ENCODE peak calls at places on chromosomes 7 and 10, in eight cellular contexts. L, A, X, U, V, D, T and R are unnamed samples. For H3K9me3 and H3K4me1, the result is how much of the 10 kb centered on the place peaks cover.

GRCh38 chr10:129881641-129882040 is 82.4 kb downstream of the EBF3 start:
- DNase-seq in U (no peak), L (no peak), X (no peak), V (no peak), T (no peak), A (no peak), D (no peak), R (no peak)

GRCh38 chr10:86716466-86716865 is 40.0 kb upstream of the BMPR1A start:
- DNase-seq in T (peak), V (no peak), A (no peak), X (no peak), U (no peak), D (no peak), L (no peak), R (no peak)

GRCh38 chr7:73995330-73995729 is 32.6 kb upstream of the ELN start:
- DNase-seq in V (no peak), T (peak), X (no peak), D (no peak), L (no peak), A (no peak), U (peak), R (no peak)

GRCh38 chr10:119517235-119518141 is 25.0 kb downstream of the RGS10 start:
- DNase-seq in D (peak), L (no peak), A (no peak), T (peak), V (no peak), X (peak), U (peak), R (no peak)

GRCh38 chr10:114068054-114068707 is 24.5 kb downstream of the ADRB1 start:
- DNase-seq in L (no peak), T (no peak), V (no peak), A (no peak), U (no peak), D (no peak), X (no peak), R (no peak)

GRCh38 chr7:106485031-106485551 is 175.9 kb downstream of the CCDC71L start:
- DNase-seq in X (no peak), T (no peak), V (no peak), D (no peak), L (no peak), A (no peak), U (peak), R (no peak)

GRCh38 chr7:84612976-84613375 is 418.4 kb upstream of the SEMA3A start:
- DNase-seq in U (no peak), T (no peak), L (no peak), X (no peak), D (no peak), V (no peak), A (no peak), R (no peak)

GRCh38 chr7:69893915-69894314 is 295.6 kb downstream of the AUTS2 start:
- DNase-seq in X (no peak), A (no peak), T (no peak), D (no peak), L (no peak), U (peak), V (no peak), R (no peak)

GRCh38 chr7:13181221-13181620 is 493.8 kb downstream of the ARL4A start:
- DNase-seq in A (no peak), U (peak), V (no peak), X (no peak), D (no peak), T (no peak), L (no peak), R (no peak)

GRCh38 chr10:88865281-88865876 is 13.7 kb upstream of the ANKRD22 start:
- DNase-seq in U (no peak), D (no peak), T (no peak), L (no peak), V (no peak), X (no peak), A (no peak), R (no peak)

GRCh38 chr10:43760514-43760913 is 111.8 kb upstream of the ZNF32 start:
- DNase-seq in D (no peak), T (no peak), A (no peak), L (no peak), X (no peak), V (no peak), U (no peak), R (no peak)

GRCh38 chr7:155818154-155818819 is 6.0 kb upstream of the SHH start:
- DNase-seq in V (no peak), D (no peak), T (no peak), X (no peak), A (no peak), U (no peak), L (no peak), R (no peak)

GRCh38 chr7:123929107-123929506 is 4.1 kb downstream of the SPAM1 start:
- DNase-seq in U (no peak), X (no peak), L (no peak), V (no peak), D (no peak), A (no peak), T (no peak), R (no peak)

GRCh38 chr10:89369142-89370105 is 8.4 kb upstream of the IFIT1B start:
- DNase-seq in U (peak), A (no peak), D (peak), T (no peak), V (no peak), L (no peak), X (no peak), R (no peak)

GRCh38 chr10:102752934-102753664 is 9.4 kb downstream of the WBP1L start:
- DNase-seq in U (peak), T (no peak), A (no peak), D (no peak), X (no peak), L (no peak), V (no peak), R (peak)

GRCh38 chr10:50561266-50561665 is 62.5 kb downstream of the SGMS1 start:
- DNase-seq in V (no peak), D (no peak), X (no peak), L (no peak), U (peak), A (no peak), T (no peak), R (no peak)

GRCh38 chr7:156610601-156611000 is 30.0 kb upstream of the RNF32 start:
- DNase-seq in U (no peak), D (no peak), X (no peak), A (no peak), L (no peak), T (no peak), V (no peak), R (no peak)

GRCh38 chr10:131001438-131001837 is 310.1 kb downstream of the TCERG1L start:
- DNase-seq in X (no peak), L (peak), A (no peak), T (no peak), V (no peak), U (no peak), D (no peak), R (no peak)

GRCh38 chr7:103658055-103659010 is 212.3 kb upstream of the SLC26A5 start:
- DNase-seq in L (no peak), D (no peak), T (no peak), V (no peak), A (no peak), U (no peak), X (no peak), R (no peak)

GRCh38 chr10:77877461-77878344 is 48.9 kb downstream of the DLG5 start:
- DNase-seq in L (no peak), T (no peak), V (no peak), D (no peak), U (peak), A (no peak), X (peak), R (peak)

GRCh38 chr7:82443801-82444219 is 233 bp upstream of the CACNA2D1 start:
- DNase-seq in L (peak), D (peak), U (peak), T (peak), A (no peak), V (peak), X (peak), R (peak)

GRCh38 chr7:4215176-4215720 is 466.8 kb upstream of the FOXK1 start:
- DNase-seq in X (no peak), T (peak), U (no peak), L (no peak), V (no peak), D (no peak), A (no peak), R (no peak)
- H3K9me3 ChIP-seq in X (under half), T (under half), U (under half), L (under half), V (under half), D (under half), A (under half), R (under half)

GRCh38 chr7:2981103-2981480 is 62.6 kb downstream of the CARD11 start:
- DNase-seq in X (no peak), U (no peak), A (no peak), T (no peak), V (no peak), D (no peak), L (no peak), R (no peak)

GRCh38 chr7:2979951-2980350 is 63.7 kb downstream of the CARD11 start:
- DNase-seq in U (no peak), V (no peak), L (no peak), X (no peak), A (no peak), T (no peak), D (no peak), R (no peak)

GRCh38 chr7:2982401-2982800 is 61.3 kb downstream of the CARD11 start:
- DNase-seq in V (no peak), X (no peak), L (no peak), D (no peak), U (no peak), T (no peak), A (no peak), R (no peak)

GRCh38 chr7:2979276-2979675 is 64.4 kb downstream of the CARD11 start:
- DNase-seq in U (no peak), L (no peak), T (no peak), X (no peak), D (no peak), A (no peak), V (no peak), R (no peak)

DNA sequence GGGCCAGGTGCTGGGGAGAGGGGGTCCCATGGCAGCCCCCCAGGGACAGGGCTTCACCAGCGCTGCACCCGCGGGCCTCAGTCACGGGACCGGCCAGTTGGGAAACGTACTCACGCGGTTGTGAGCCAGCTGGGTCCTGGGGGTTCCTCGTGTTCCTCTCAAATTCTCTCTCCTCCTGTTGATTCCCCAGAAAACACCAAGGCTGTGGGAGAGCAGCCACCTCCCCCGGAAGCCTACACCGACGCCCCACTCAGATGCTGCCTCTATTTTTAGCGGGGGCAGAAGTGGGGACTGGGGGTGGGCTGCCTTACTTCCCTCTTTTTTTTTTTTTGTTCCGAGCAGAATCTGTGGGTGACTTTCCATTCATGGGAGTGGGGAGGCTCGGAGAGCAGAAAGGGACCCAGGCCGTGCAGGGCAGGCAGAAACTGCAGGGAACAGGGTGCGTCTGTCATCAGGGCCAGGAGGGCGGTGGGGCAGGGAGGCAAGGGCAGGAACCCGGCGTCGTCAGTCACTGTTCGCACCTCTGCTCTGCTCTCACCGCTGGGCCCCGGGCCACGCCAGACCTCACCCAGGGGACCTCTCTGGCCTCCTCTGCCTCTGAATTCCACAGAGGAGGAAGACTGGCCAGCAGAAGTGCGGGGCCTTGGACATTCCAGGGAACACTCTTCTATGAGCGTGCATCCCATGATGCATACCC is 63.1 kb downstream of the CARD11 start:
- DNase-seq in U (no peak), V (no peak), X (peak), A (no peak), T (peak), D (no peak), L (no peak), R (no peak)
- H3K4me1 ChIP-seq in U (under half), V (under half), X (under half), A (under half), T (under half), D (under half), L (under half), R (under half)

GRCh38 chr10:99330675-99330924 is 1.4 kb downstream of the CNNM1 start:
- DNase-seq in A (no peak), L (no peak), T (no peak), U (no peak), D (no peak), X (no peak), V (no peak), R (no peak)

GRCh38 chr10:99329238-99329890 is at the start of gene CNNM1:
- DNase-seq in U (no peak), T (no peak), D (peak), V (peak), X (peak), A (no peak), L (no peak), R (peak)

GRCh38 chr10:99329891-99330674 is 927 bp downstream of the CNNM1 start:
- DNase-seq in U (peak), A (no peak), L (no peak), D (peak), T (no peak), V (peak), X (peak), R (peak)

GRCh38 chr10:99331207-99331803 is 2.1 kb downstream of the CNNM1 start:
- DNase-seq in L (no peak), V (no peak), D (no peak), T (no peak), X (no peak), A (no peak), U (no peak), R (no peak)

GRCh38 chr10:99328579-99329237 is 448 bp upstream of the CNNM1 start:
- DNase-seq in L (no peak), X (no peak), V (no peak), A (no peak), D (no peak), U (no peak), T (no peak), R (no peak)
- TF ChIP-seq CTCF in L (no peak), X (no peak), V (no peak), A (peak), D (no peak), U (no peak), T (peak), R (no peak)

GRCh38 chr7:144818516-144818915 is 17.3 kb downstream of the TPK1 start:
- DNase-seq in D (no peak), X (no peak), T (no peak), U (peak), L (no peak), V (no peak), A (no peak), R (no peak)

GRCh38 chr7:144822223-144822622 is 13.6 kb downstream of the TPK1 start:
- DNase-seq in X (no peak), A (no peak), V (no peak), T (no peak), L (no peak), D (peak), U (no peak), R (no peak)

GRCh38 chr7:144821069-144821468 is 14.8 kb downstream of the TPK1 start:
- DNase-seq in V (no peak), L (no peak), U (no peak), X (no peak), T (no peak), D (no peak), A (no peak), R (no peak)

GRCh38 chr7:144819566-144819965 is 16.3 kb downstream of the TPK1 start:
- DNase-seq in V (no peak), L (no peak), X (no peak), D (no peak), U (no peak), A (no peak), T (no peak), R (no peak)

GRCh38 chr7:144820557-144820956 is 15.3 kb downstream of the TPK1 start:
- DNase-seq in A (no peak), U (no peak), V (no peak), D (no peak), T (no peak), X (no peak), L (no peak), R (no peak)
- H3K9me3 ChIP-seq in A (under half), U (under half), V (under half), D (under half), T (under half), X (under half), L (under half), R (under half)

GRCh38 chr10:132543916-132544743 is 6.5 kb downstream of the INPP5A start:
- DNase-seq in X (peak), A (no peak), D (peak), T (peak), V (peak), U (no peak), L (no peak), R (no peak)
- H3K4me1 ChIP-seq in X (half or more), A (under half), D (half or more), T (half or more), V (under half), U (under half), L (under half), R (under half)